ENCODE peak calls at places on chromosomes 6 and 20, in five cellular contexts. B is stimulated activated CD8-positive, alpha-beta memory T cell treated with anti-CD3 and anti-CD28 coated beads, Interleukin-12 subunit alpha, Interleukin-12 subunit beta, amount 100 ng/mL, for 4 hours; J is IMR-90; Y is AG04450; Z is CD8-positive, alpha-beta memory T cell. K is an unnamed sample.

GRCh38 chr20:20205141-20205861 is 153.0 kb downstream of the CFAP61 start:
- DNase-seq in B (no peak), J (no peak), Y (no peak), Z (no peak), K (no peak)

GRCh38 chr6:30615958-30616810 is 859 bp downstream of the PPP1R10 start:
- DNase-seq in B (no peak), J (no peak), Y (no peak), Z (peak), K (peak)

GRCh38 chr6:124963416-124964083 is 1.3 kb downstream of the RNF217 start:
- DNase-seq in B (no peak), J (peak), Y (peak), Z (no peak), K (peak)

GRCh38 chr6:11812439-11812838 is 33.8 kb upstream of the ADTRP start:
- DNase-seq in B (no peak), J (no peak), Y (no peak), Z (no peak), K (no peak)

GRCh38 chr6:14518515-14519217 is 401.1 kb downstream of the CD83 start:
- DNase-seq in B (no peak), J (peak), Y (no peak), Z (no peak), K (no peak)

GRCh38 chr20:44336086-44336485 is 757 bp upstream of the R3HDML start:
- DNase-seq in B (no peak), J (no peak), Y (no peak), Z (no peak), K (no peak)

GRCh38 chr20:49742948-49743347 is 29.3 kb upstream of the B4GALT5 start:
- DNase-seq in B (no peak), J (no peak), Y (no peak), Z (no peak), K (no peak)

GRCh38 chr20:1946442-1946761 is 47.5 kb downstream of the PDYN start:
- DNase-seq in B (no peak), J (no peak), Y (no peak), Z (no peak), K (no peak)

GRCh38 chr20:48394415-48395081 is 433.3 kb downstream of the PREX1 start:
- DNase-seq in B (no peak), J (no peak), Y (no peak), Z (no peak), K (no peak)

GRCh38 chr6:111057074-111057752 is 30.1 kb upstream of the SLC16A10 start:
- DNase-seq in B (no peak), J (peak), Y (peak), Z (peak), K (peak)

GRCh38 chr6:143513410-143513809 is 1.9 kb upstream of the FUCA2 start:
- DNase-seq in B (no peak), J (no peak), Y (no peak), Z (peak), K (peak)

GRCh38 chr20:39861381-39861780 is 827.7 kb downstream of the MAFB start:
- DNase-seq in B (no peak), J (no peak), Y (no peak), Z (no peak), K (no peak)

GRCh38 chr6:129340983-129341382 is 369.0 kb downstream of the ARHGAP18 start:
- DNase-seq in B (no peak), J (peak), Y (peak), Z (no peak), K (peak)

GRCh38 chr20:59805786-59806577 is 127.5 kb downstream of the SYCP2 start:
- DNase-seq in B (no peak), J (no peak), Y (no peak), Z (no peak), K (no peak)

K was measured in choroid plexus epithelial cell.